ENCODE peak calls at places on chromosomes 5 and 9, in ten cellular contexts. X, R, P, A, Q, C, K, L, O and H are unnamed samples.

GRCh38 chr5:94901071-94901979 is 282.9 kb downstream of the SLF1 start:
- DNase-seq in Q (peak; percentile 17), X (no peak), R (peak; percentile 22), K (peak; percentile 75), C (no peak), A (no peak), O (no peak), L (no peak), P (no peak), H (no peak)

GRCh38 chr5:75588666-75589065 is 22.6 kb upstream of the ANKDD1B start:
- DNase-seq in K (no peak), A (no peak), L (no peak), Q (no peak), X (no peak), R (no peak), C (no peak), P (no peak), O (no peak), H (no peak)

GRCh38 chr5:140672455-140673186 is 755 bp downstream of the DND1 start:
- DNase-seq in K (no peak), Q (peak; percentile 26), O (no peak), A (no peak), L (peak; percentile 41), X (peak; percentile 18), R (no peak), C (no peak), P (no peak), H (no peak)

GRCh38 chr5:7418276-7418675 is 22.3 kb downstream of the ADCY2 start:
- DNase-seq in Q (no peak), O (no peak), R (no peak), L (no peak), C (no peak), A (no peak), P (no peak), X (no peak), K (no peak), H (no peak)

GRCh38 chr5:51159164-51159563 is 224.1 kb upstream of the ISL1 start:
- DNase-seq in X (no peak), R (no peak), K (no peak), Q (no peak), L (no peak), P (no peak), A (no peak), C (no peak), O (no peak), H (no peak)

GRCh38 chr5:169904568-169904967 is 75.7 kb downstream of the INSYN2B start:
- DNase-seq in R (no peak), O (no peak), K (no peak), L (no peak), Q (no peak), A (no peak), X (no peak), C (no peak), P (no peak), H (no peak)

GRCh38 chr9:121947683-121948300 is 145.3 kb downstream of the TTLL11 start:
- DNase-seq in A (no peak), C (no peak), R (no peak), P (no peak), Q (no peak), O (no peak), X (no peak), L (no peak), K (no peak), H (no peak)

GRCh38 chr5:16957305-16958165 is 21.4 kb upstream of the MYO10 start:
- DNase-seq in R (peak; percentile 98), C (no peak), X (no peak), O (no peak), L (no peak), P (no peak), Q (no peak), A (no peak), K (peak; percentile 98), H (no peak)

DNA sequence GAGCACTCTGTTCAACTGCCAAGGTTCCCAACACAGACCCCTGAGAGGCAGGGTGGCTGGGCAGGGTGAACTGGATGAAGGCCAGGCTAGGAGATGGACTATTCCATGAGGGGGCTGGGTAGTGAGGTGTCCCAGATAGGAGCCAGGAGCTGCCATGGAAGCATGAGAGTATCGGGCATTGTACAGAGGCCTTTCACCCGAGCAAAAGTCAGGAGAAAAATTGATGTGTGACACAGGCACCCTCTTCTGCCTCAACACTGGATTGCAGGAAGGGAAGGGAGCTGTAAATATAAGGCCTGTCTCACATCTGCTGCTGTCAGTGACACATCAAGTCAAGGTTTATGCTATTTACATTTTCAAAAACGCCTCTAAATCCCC is 74.6 kb downstream of the UBAP1 start:
- DNase-seq in A (no peak), O (no peak), R (peak; percentile 70), L (peak; percentile 79), C (no peak), K (no peak), P (no peak), Q (no peak), X (no peak), H (no peak)
- TF ChIP-seq CTCF in A (no peak), O (no peak), R (peak; percentile 59), L (peak; percentile 68), C (no peak), K (no peak), P (no peak), Q (no peak), X (no peak), H (no peak)

DNA sequence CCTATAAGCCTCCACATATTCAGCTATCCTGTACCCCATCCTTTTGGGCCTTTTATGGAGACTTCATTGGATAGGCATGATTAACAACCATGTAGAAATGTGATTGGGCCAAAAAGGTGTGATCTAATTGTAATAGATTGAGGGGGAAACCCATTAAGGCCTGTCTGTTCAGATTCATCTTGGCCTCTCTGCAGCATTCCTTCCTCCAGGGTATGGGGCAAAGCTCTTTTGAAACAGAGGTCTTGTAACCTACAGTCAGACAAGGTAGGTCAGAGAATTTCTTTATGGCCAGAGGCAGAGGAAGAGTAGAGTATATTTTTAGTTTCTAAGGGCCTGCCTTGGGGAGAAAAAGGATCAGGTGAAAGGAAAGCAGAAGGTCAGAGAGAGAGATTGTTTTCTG is 98.5 kb downstream of the INVS start:
- DNase-seq in X (no peak), Q (no peak), K (no peak), L (no peak), A (no peak), R (no peak), P (no peak), O (no peak), C (no peak), H (no peak)
- H3K27me3 ChIP-seq in X (no peaks in the 10 kb centered on the region), Q (no peaks in the 10 kb centered on the region), K (no peaks in the 10 kb centered on the region), L (no peaks in the 10 kb centered on the region), A (no peaks in the 10 kb centered on the region), R (no peaks in the 10 kb centered on the region), P (no peaks in the 10 kb centered on the region), O (no peaks in the 10 kb centered on the region), C (no peaks in the 10 kb centered on the region), H (no peaks in the 10 kb centered on the region)

GRCh38 chr9:112663681-112664080 is 54.2 kb downstream of the INIP start:
- DNase-seq in K (no peak), A (no peak), O (no peak), C (no peak), P (no peak), R (no peak), L (no peak), X (no peak), Q (no peak), H (no peak)

GRCh38 chr9:112664541-112664940 is 53.4 kb downstream of the INIP start:
- DNase-seq in C (no peak), O (no peak), K (no peak), A (no peak), L (no peak), R (no peak), X (no peak), P (no peak), Q (no peak), H (no peak)

GRCh38 chr9:112669326-112669725 is 48.6 kb downstream of the INIP start:
- DNase-seq in R (no peak), K (no peak), P (no peak), C (no peak), X (no peak), L (no peak), O (no peak), A (no peak), Q (no peak), H (no peak)

GRCh38 chr9:112659906-112660305 is 58.0 kb downstream of the INIP start:
- DNase-seq in X (no peak), K (no peak), R (no peak), A (no peak), L (no peak), C (no peak), Q (no peak), P (no peak), O (no peak), H (no peak)

DNA sequence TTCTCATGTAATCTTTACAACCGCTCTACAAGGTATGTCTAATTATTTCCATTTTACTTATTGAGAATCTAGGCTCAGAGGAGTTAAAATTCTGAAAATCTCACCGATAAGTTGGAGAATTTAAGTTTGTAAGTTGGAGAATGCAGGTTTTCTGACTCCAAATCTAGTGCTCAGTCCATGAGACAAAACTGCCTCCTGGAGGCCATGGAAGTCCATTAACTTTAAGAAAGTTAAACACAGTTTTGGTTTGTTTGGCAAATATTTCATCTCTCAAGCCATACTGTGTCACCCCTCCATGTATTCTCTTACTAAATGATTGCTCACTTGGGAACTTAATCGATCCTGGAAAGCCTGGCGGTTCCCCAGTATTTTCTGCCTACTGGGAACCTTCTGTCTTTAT is 52.6 kb downstream of the INIP start:
- DNase-seq in P (no peak), A (no peak), C (no peak), R (peak; percentile 47), Q (no peak), K (peak; percentile 16), L (no peak), O (no peak), X (no peak), H (no peak)
- TF ChIP-seq CTCF in P (peak; percentile 20), A (no peak), C (no peak), R (peak; percentile 49), Q (peak; percentile 37), K (peak; percentile 10), L (peak; percentile 14), O (no peak), X (no peak), H (no peak)

GRCh38 chr5:88683506-88684135 is 199.4 kb downstream of the MEF2C start:
- DNase-seq in K (peak; percentile 85), C (no peak), A (no peak), O (peak; percentile 78), X (no peak), R (no peak), Q (no peak), P (no peak), L (no peak), H (no peak)

GRCh38 chr5:88682797-88683496 is 200.0 kb downstream of the MEF2C start:
- DNase-seq in L (no peak), X (no peak), R (no peak), A (no peak), O (no peak), K (no peak), Q (no peak), C (no peak), P (no peak), H (no peak)

GRCh38 chr5:88686077-88686541 is 196.9 kb downstream of the MEF2C start:
- DNase-seq in X (no peak), P (no peak), L (no peak), A (no peak), C (no peak), O (no peak), R (no peak), Q (no peak), K (no peak), H (no peak)

GRCh38 chr5:88686743-88687142 is 196.2 kb downstream of the MEF2C start:
- DNase-seq in P (no peak), C (no peak), R (no peak), L (no peak), K (no peak), Q (no peak), X (no peak), O (no peak), A (no peak), H (no peak)

DNA sequence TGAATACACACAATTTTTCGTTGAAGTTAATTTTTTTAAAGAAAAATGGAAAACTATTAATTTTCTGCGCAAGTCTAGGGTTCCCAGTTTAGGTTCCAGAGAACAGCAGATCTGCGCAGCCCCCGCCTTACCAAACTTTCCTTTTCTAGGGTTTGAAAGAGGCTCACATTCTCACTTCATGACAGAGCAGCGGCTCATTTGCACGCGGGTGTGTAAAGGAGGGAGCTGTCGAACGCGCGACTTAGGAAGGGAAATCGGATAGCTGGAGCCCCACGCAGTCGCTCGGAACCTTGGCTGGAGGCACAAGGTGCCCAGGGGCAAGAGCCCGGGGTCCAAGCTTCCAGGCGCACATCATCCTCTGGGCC is 198.9 kb downstream of the MEF2C start:
- DNase-seq in O (no peak), A (no peak), L (no peak), R (no peak), K (no peak), P (no peak), Q (no peak), X (no peak), C (no peak), H (no peak)
- H3K27me3 ChIP-seq in O (no peaks in the 10 kb centered on the region), A (peaks cover 60% of the 10 kb centered on the region), L (peaks cover 100% of the 10 kb centered on the region), R (peaks cover 86% of the 10 kb centered on the region), K (peaks cover 63% of the 10 kb centered on the region), P (no peaks in the 10 kb centered on the region), Q (no peaks in the 10 kb centered on the region), X (peaks cover 80% of the 10 kb centered on the region), C (peaks cover 99% of the 10 kb centered on the region), H (peaks cover 4% of the 10 kb centered on the region)